ENCODE peak calls at places on chromosomes 1 and 21, in six cellular contexts. One of them, this sample, is unnamed.
A peak's percentile ranks its signal among the peaks of the same experiment; 100 is the strongest.

GRCh38 chr1:183444243-183444642 is 26.1 kb upstream of the NMNAT2 start:
- DNase-seq in esophagus muscularis mucosa: no peak
- DNase-seq in heart left ventricle: no peak
- DNase-seq in ovary: no peak
- DNase-seq in transverse colon: no peak
- DNase-seq in Peyer's patch: no peak
- DNase-seq in this sample: no peak

GRCh38 chr1:75396258-75396657 is 214.7 kb downstream of the SLC44A5 start:
- DNase-seq in esophagus muscularis mucosa: no peak
- DNase-seq in ovary: no peak
- DNase-seq in Peyer's patch: no peak
- DNase-seq in transverse colon: no peak
- DNase-seq in heart left ventricle: no peak
- DNase-seq in this sample: no peak

GRCh38 chr1:16903054-16903453 is 7.3 kb downstream of the RNU1-2 start:
- DNase-seq in transverse colon: no peak
- DNase-seq in esophagus muscularis mucosa: no peak
- DNase-seq in ovary: no peak
- DNase-seq in Peyer's patch: no peak
- DNase-seq in heart left ventricle: no peak
- DNase-seq in this sample: no peak

GRCh38 chr1:10692401-10693021 is 103.9 kb downstream of the CASZ1 start:
- DNase-seq in Peyer's patch: peak; percentile 86
- DNase-seq in esophagus muscularis mucosa: no peak
- DNase-seq in transverse colon: peak; percentile 86
- DNase-seq in ovary: no peak
- DNase-seq in heart left ventricle: no peak
- DNase-seq in this sample: peak; percentile 79

GRCh38 chr1:218460367-218460766 is 115.2 kb downstream of the TGFB2 start:
- DNase-seq in ovary: peak; percentile 31
- DNase-seq in esophagus muscularis mucosa: no peak
- DNase-seq in heart left ventricle: peak; percentile 22
- DNase-seq in Peyer's patch: no peak
- DNase-seq in transverse colon: no peak
- DNase-seq in this sample: no peak

GRCh38 chr1:8595919-8596318 is 221.5 kb downstream of the RERE start:
- DNase-seq in Peyer's patch: no peak
- DNase-seq in esophagus muscularis mucosa: no peak
- DNase-seq in ovary: no peak
- DNase-seq in transverse colon: no peak
- DNase-seq in heart left ventricle: no peak
- DNase-seq in this sample: no peak

GRCh38 chr1:246355421-246356230 is 151.5 kb downstream of the SMYD3 start:
- DNase-seq in ovary: no peak
- DNase-seq in Peyer's patch: no peak
- DNase-seq in esophagus muscularis mucosa: no peak
- DNase-seq in heart left ventricle: no peak
- DNase-seq in transverse colon: no peak
- DNase-seq in this sample: no peak

GRCh38 chr1:27527223-27527856 is 37.4 kb upstream of the WASF2 start:
- DNase-seq in heart left ventricle: peak; percentile 79
- DNase-seq in ovary: peak; percentile 86
- DNase-seq in esophagus muscularis mucosa: no peak
- DNase-seq in Peyer's patch: peak; percentile 72
- DNase-seq in transverse colon: peak; percentile 66
- DNase-seq in this sample: peak; percentile 66

GRCh38 chr1:185305419-185305818 is 11.6 kb downstream of the IVNS1ABP start:
- DNase-seq in heart left ventricle: no peak
- DNase-seq in Peyer's patch: no peak
- DNase-seq in ovary: no peak
- DNase-seq in transverse colon: no peak
- DNase-seq in esophagus muscularis mucosa: no peak
- DNase-seq in this sample: no peak

GRCh38 chr21:28799926-28800325 is 192.8 kb downstream of the LTN1 start:
- DNase-seq in esophagus muscularis mucosa: no peak
- DNase-seq in transverse colon: no peak
- DNase-seq in heart left ventricle: no peak
- DNase-seq in Peyer's patch: no peak
- DNase-seq in ovary: no peak
- DNase-seq in this sample: no peak

GRCh38 chr1:67148516-67149178 is 13.9 kb upstream of the C1orf141 start:
- DNase-seq in Peyer's patch: no peak
- DNase-seq in transverse colon: no peak
- DNase-seq in heart left ventricle: no peak
- DNase-seq in esophagus muscularis mucosa: no peak
- DNase-seq in ovary: no peak
- DNase-seq in this sample: no peak

GRCh38 chr1:81582467-81582986 is 218.2 kb upstream of the ADGRL2 start:
- DNase-seq in transverse colon: no peak
- DNase-seq in heart left ventricle: no peak
- DNase-seq in ovary: no peak
- DNase-seq in Peyer's patch: no peak
- DNase-seq in esophagus muscularis mucosa: no peak
- DNase-seq in this sample: no peak

GRCh38 chr1:227934476-227935313 is 13.0 kb downstream of the WNT9A start:
- DNase-seq in Peyer's patch: no peak
- DNase-seq in ovary: no peak
- DNase-seq in transverse colon: no peak
- DNase-seq in heart left ventricle: peak; percentile 60
- DNase-seq in esophagus muscularis mucosa: no peak
- DNase-seq in this sample: no peak

GRCh38 chr1:53366901-53367502 is 39.1 kb upstream of the LRP8 start:
- DNase-seq in transverse colon: no peak
- DNase-seq in ovary: peak; percentile 3
- DNase-seq in esophagus muscularis mucosa: peak; percentile 85
- DNase-seq in Peyer's patch: peak; percentile 29
- DNase-seq in heart left ventricle: no peak
- DNase-seq in this sample: no peak

GRCh38 chr1:234572966-234573365 is 37.0 kb downstream of the IRF2BP2 start:
- DNase-seq in ovary: no peak
- DNase-seq in esophagus muscularis mucosa: no peak
- DNase-seq in Peyer's patch: no peak
- DNase-seq in heart left ventricle: no peak
- DNase-seq in transverse colon: no peak
- DNase-seq in this sample: no peak

GRCh38 chr1:147084273-147085096 is 87.8 kb downstream of the PRKAB2 start:
- DNase-seq in Peyer's patch: peak; percentile 70
- DNase-seq in transverse colon: peak; percentile 73
- DNase-seq in ovary: peak; percentile 35
- DNase-seq in esophagus muscularis mucosa: peak; percentile 66
- DNase-seq in heart left ventricle: peak; percentile 80
- DNase-seq in this sample: peak; percentile 60

GRCh38 chr1:94876362-94876761 is 50.5 kb downstream of the CNN3 start:
- DNase-seq in ovary: no peak
- DNase-seq in transverse colon: no peak
- DNase-seq in heart left ventricle: no peak
- DNase-seq in Peyer's patch: no peak
- DNase-seq in esophagus muscularis mucosa: no peak
- DNase-seq in this sample: no peak

GRCh38 chr1:23403038-23403336 is 21.6 kb downstream of the TCEA3 start:
- DNase-seq in ovary: no peak
- DNase-seq in heart left ventricle: peak; percentile 51
- DNase-seq in Peyer's patch: no peak
- DNase-seq in transverse colon: no peak
- DNase-seq in esophagus muscularis mucosa: no peak
- DNase-seq in this sample: no peak

GRCh38 chr21:35394634-35395369 is 345.7 kb upstream of the RUNX1 start:
- DNase-seq in ovary: no peak
- DNase-seq in heart left ventricle: no peak
- DNase-seq in Peyer's patch: no peak
- DNase-seq in transverse colon: no peak
- DNase-seq in esophagus muscularis mucosa: no peak
- DNase-seq in this sample: no peak

GRCh38 chr21:46613391-46613790 is 8.5 kb upstream of the S100B start:
- DNase-seq in esophagus muscularis mucosa: no peak
- DNase-seq in transverse colon: no peak
- DNase-seq in ovary: no peak
- DNase-seq in heart left ventricle: no peak
- DNase-seq in Peyer's patch: no peak
- DNase-seq in this sample: no peak

GRCh38 chr1:57620589-57620988 is 196.7 kb upstream of the DAB1 start:
- DNase-seq in heart left ventricle: no peak
- DNase-seq in transverse colon: no peak
- DNase-seq in esophagus muscularis mucosa: no peak
- DNase-seq in ovary: peak; percentile 21
- DNase-seq in Peyer's patch: no peak
- DNase-seq in this sample: no peak

GRCh38 chr1:29448456-29449317 is 212.4 kb downstream of the PTPRU start:
- DNase-seq in transverse colon: no peak
- DNase-seq in esophagus muscularis mucosa: no peak
- DNase-seq in ovary: no peak
- DNase-seq in Peyer's patch: no peak
- DNase-seq in heart left ventricle: no peak
- DNase-seq in this sample: no peak

GRCh38 chr1:34433099-34433498 is 256.4 kb downstream of the C1orf94 start:
- DNase-seq in ovary: no peak
- DNase-seq in transverse colon: no peak
- DNase-seq in esophagus muscularis mucosa: no peak
- DNase-seq in Peyer's patch: no peak
- DNase-seq in heart left ventricle: no peak
- DNase-seq in this sample: no peak

GRCh38 chr1:186008920-186009737 is 274.9 kb downstream of the HMCN1 start:
- DNase-seq in transverse colon: no peak
- DNase-seq in heart left ventricle: peak; percentile 23
- DNase-seq in esophagus muscularis mucosa: no peak
- DNase-seq in Peyer's patch: no peak
- DNase-seq in ovary: no peak
- DNase-seq in this sample: no peak

GRCh38 chr1:68010094-68010493 is 40.3 kb downstream of the DIRAS3 start:
- DNase-seq in Peyer's patch: no peak
- DNase-seq in transverse colon: no peak
- DNase-seq in esophagus muscularis mucosa: no peak
- DNase-seq in ovary: no peak
- DNase-seq in heart left ventricle: no peak
- DNase-seq in this sample: no peak

GRCh38 chr1:83857108-83857507 is 141.8 kb downstream of the TTLL7 start:
- DNase-seq in transverse colon: no peak
- DNase-seq in Peyer's patch: no peak
- DNase-seq in ovary: no peak
- DNase-seq in esophagus muscularis mucosa: no peak
- DNase-seq in heart left ventricle: no peak
- DNase-seq in this sample: no peak

GRCh38 chr1:70504176-70504820 is 93.2 kb downstream of the CTH start:
- DNase-seq in esophagus muscularis mucosa: no peak
- DNase-seq in transverse colon: peak; percentile 46
- DNase-seq in Peyer's patch: no peak
- DNase-seq in ovary: no peak
- DNase-seq in heart left ventricle: no peak
- DNase-seq in this sample: no peak

GRCh38 chr21:46112731-46113215 is 14.9 kb downstream of the COL6A2 start:
- DNase-seq in ovary: peak; percentile 20
- DNase-seq in heart left ventricle: no peak
- DNase-seq in esophagus muscularis mucosa: no peak
- DNase-seq in Peyer's patch: peak; percentile 45
- DNase-seq in transverse colon: peak; percentile 6
- DNase-seq in this sample: no peak

DNA sequence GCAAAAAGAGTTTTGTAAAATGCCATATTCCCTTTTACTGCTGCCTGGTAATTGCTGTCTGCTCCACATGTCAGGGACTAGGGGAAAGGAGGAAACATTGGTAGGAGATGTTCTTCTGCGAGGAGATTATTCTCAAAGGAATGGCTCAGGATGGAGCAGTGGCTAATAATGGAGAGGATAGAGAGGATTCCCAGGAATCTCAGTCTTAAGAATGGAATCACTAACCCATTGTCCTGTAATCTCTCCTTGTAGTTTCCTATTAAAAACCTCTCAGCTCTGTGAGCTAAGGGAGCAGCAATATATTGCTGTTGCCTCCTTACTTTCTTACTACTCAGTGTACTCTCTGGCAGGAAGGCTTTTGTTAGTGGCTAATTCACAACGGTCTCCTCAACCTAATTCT is 175.4 kb downstream of the HS2ST1 start:
- DNase-seq in transverse colon: no peak
- DNase-seq in heart left ventricle: no peak
- DNase-seq in ovary: no peak
- DNase-seq in Peyer's patch: no peak
- DNase-seq in esophagus muscularis mucosa: no peak
- DNase-seq in this sample: no peak
- H3K36me3 ChIP-seq in transverse colon: no peaks in the 10 kb centered on the region
- H3K36me3 ChIP-seq in heart left ventricle: no peaks in the 10 kb centered on the region
- H3K36me3 ChIP-seq in ovary: no peaks in the 10 kb centered on the region
- H3K36me3 ChIP-seq in Peyer's patch: no peaks in the 10 kb centered on the region
- H3K36me3 ChIP-seq in esophagus muscularis mucosa: no peaks in the 10 kb centered on the region
- H3K36me3 ChIP-seq in this sample: no peaks in the 10 kb centered on the region

GRCh38 chr1:20047058-20047457 is 22.9 kb upstream of the PLA2G5 start:
- DNase-seq in heart left ventricle: no peak
- DNase-seq in ovary: no peak
- DNase-seq in Peyer's patch: no peak
- DNase-seq in esophagus muscularis mucosa: no peak
- DNase-seq in transverse colon: no peak
- DNase-seq in this sample: no peak

GRCh38 chr1:20048563-20048962 is 21.4 kb upstream of the PLA2G5 start:
- DNase-seq in ovary: no peak
- DNase-seq in esophagus muscularis mucosa: no peak
- DNase-seq in transverse colon: no peak
- DNase-seq in Peyer's patch: no peak
- DNase-seq in heart left ventricle: no peak
- DNase-seq in this sample: no peak

GRCh38 chr1:20052386-20052785 is 17.6 kb upstream of the PLA2G5 start:
- DNase-seq in Peyer's patch: no peak
- DNase-seq in ovary: no peak
- DNase-seq in esophagus muscularis mucosa: no peak
- DNase-seq in heart left ventricle: no peak
- DNase-seq in transverse colon: no peak
- DNase-seq in this sample: no peak

GRCh38 chr1:20051218-20051829 is 18.7 kb upstream of the PLA2G5 start:
- DNase-seq in Peyer's patch: no peak
- DNase-seq in heart left ventricle: no peak
- DNase-seq in transverse colon: no peak
- DNase-seq in esophagus muscularis mucosa: no peak
- DNase-seq in ovary: no peak
- DNase-seq in this sample: no peak
- H3K9me3 ChIP-seq in Peyer's patch: peaks cover 2% of the 10 kb centered on the region
- H3K9me3 ChIP-seq in heart left ventricle: peaks cover 20% of the 10 kb centered on the region
- H3K9me3 ChIP-seq in transverse colon: peaks cover 9% of the 10 kb centered on the region
- H3K9me3 ChIP-seq in esophagus muscularis mucosa: no peaks in the 10 kb centered on the region
- H3K9me3 ChIP-seq in ovary: peaks cover 3% of the 10 kb centered on the region
- H3K9me3 ChIP-seq in this sample: peaks cover 15% of the 10 kb centered on the region

GRCh38 chr1:31699341-31699891 is 4.4 kb downstream of the COL16A1 start:
- DNase-seq in Peyer's patch: no peak
- DNase-seq in ovary: no peak
- DNase-seq in esophagus muscularis mucosa: no peak
- DNase-seq in heart left ventricle: no peak
- DNase-seq in transverse colon: no peak
- DNase-seq in this sample: no peak
- H3K27ac ChIP-seq in Peyer's patch: no peak overlapping the region
- H3K27ac ChIP-seq in ovary: no peak overlapping the region
- H3K27ac ChIP-seq in esophagus muscularis mucosa: peak overlapping the region; percentile 81
- H3K27ac ChIP-seq in heart left ventricle: no peak overlapping the region
- H3K27ac ChIP-seq in transverse colon: peak overlapping the region; percentile 89
- H3K27ac ChIP-seq in this sample: no peak overlapping the region

DNA sequence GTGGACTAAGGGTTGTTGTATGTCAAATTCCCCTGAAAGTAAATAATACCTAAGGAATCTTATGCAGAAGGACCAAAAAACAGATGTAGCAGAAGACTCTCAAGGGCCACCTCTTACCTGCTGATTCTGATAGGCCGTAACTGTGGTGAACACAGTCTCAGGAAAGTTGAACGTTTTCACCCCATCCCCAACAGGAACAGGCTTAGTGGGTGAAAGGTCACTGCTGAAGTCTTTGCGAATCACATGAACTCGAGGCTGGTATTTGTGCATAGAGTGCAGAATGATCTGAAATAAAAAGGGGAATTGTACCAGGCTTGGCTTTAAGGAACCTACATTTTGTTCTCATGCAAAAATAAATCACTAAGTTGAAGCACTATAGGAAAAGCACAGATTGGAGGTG is 64.8 kb downstream of the TBX15 start:
- DNase-seq in Peyer's patch: no peak
- DNase-seq in ovary: no peak
- DNase-seq in transverse colon: no peak
- DNase-seq in esophagus muscularis mucosa: no peak
- DNase-seq in heart left ventricle: no peak
- DNase-seq in this sample: no peak
- H3K36me3 ChIP-seq in Peyer's patch: no peaks in the 10 kb centered on the region
- H3K36me3 ChIP-seq in ovary: no peaks in the 10 kb centered on the region
- H3K36me3 ChIP-seq in transverse colon: no peaks in the 10 kb centered on the region
- H3K36me3 ChIP-seq in esophagus muscularis mucosa: no peaks in the 10 kb centered on the region
- H3K36me3 ChIP-seq in heart left ventricle: no peaks in the 10 kb centered on the region
- H3K36me3 ChIP-seq in this sample: no peaks in the 10 kb centered on the region

This sample was measured in lower lobe of right lung.